ENCODE peak calls at places on chromosomes 7 and 10, in five cellular contexts. One of them, this sample, is unnamed.

GRCh38 chr10:33120275-33120674 is 162.2 kb upstream of the ITGB1 start:
- DNase-seq in non-pigmented ciliary epithelial cell: no peak
- DNase-seq in cardiac muscle cell: no peak
- DNase-seq in cardiac septum: no peak
- DNase-seq in activated naive CD4-positive, alpha-beta T cell treated with anti-CD3 and anti-CD28 coated beads, Interleukin-2, amount 10 ng/mL, durations not matched to agents 7 days and 5 days: no peak
- DNase-seq in this sample: no peak

GRCh38 chr10:79435271-79436065 is 10.0 kb downstream of the ZCCHC24 start:
- DNase-seq in cardiac septum: peak
- DNase-seq in activated naive CD4-positive, alpha-beta T cell treated with anti-CD3 and anti-CD28 coated beads, Interleukin-2, amount 10 ng/mL, durations not matched to agents 7 days and 5 days: no peak
- DNase-seq in cardiac muscle cell: peak
- DNase-seq in non-pigmented ciliary epithelial cell: no peak
- DNase-seq in this sample: no peak

GRCh38 chr7:115851291-115851690 is 179.3 kb downstream of the TFEC start:
- DNase-seq in cardiac septum: no peak
- DNase-seq in cardiac muscle cell: peak
- DNase-seq in activated naive CD4-positive, alpha-beta T cell treated with anti-CD3 and anti-CD28 coated beads, Interleukin-2, amount 10 ng/mL, durations not matched to agents 7 days and 5 days: no peak
- DNase-seq in non-pigmented ciliary epithelial cell: peak
- DNase-seq in this sample: peak

GRCh38 chr7:5552123-5552522 is 128.5 kb upstream of the TNRC18 start:
- DNase-seq in non-pigmented ciliary epithelial cell: no peak
- DNase-seq in cardiac septum: no peak
- DNase-seq in cardiac muscle cell: no peak
- DNase-seq in activated naive CD4-positive, alpha-beta T cell treated with anti-CD3 and anti-CD28 coated beads, Interleukin-2, amount 10 ng/mL, durations not matched to agents 7 days and 5 days: no peak
- DNase-seq in this sample: no peak

GRCh38 chr7:79719216-79719615 is 265.7 kb upstream of the MAGI2 start:
- DNase-seq in activated naive CD4-positive, alpha-beta T cell treated with anti-CD3 and anti-CD28 coated beads, Interleukin-2, amount 10 ng/mL, durations not matched to agents 7 days and 5 days: no peak
- DNase-seq in cardiac septum: no peak
- DNase-seq in non-pigmented ciliary epithelial cell: no peak
- DNase-seq in cardiac muscle cell: no peak
- DNase-seq in this sample: no peak

GRCh38 chr7:80213814-80214213 is 79.2 kb downstream of the GNAI1 start:
- DNase-seq in cardiac septum: no peak
- DNase-seq in activated naive CD4-positive, alpha-beta T cell treated with anti-CD3 and anti-CD28 coated beads, Interleukin-2, amount 10 ng/mL, durations not matched to agents 7 days and 5 days: no peak
- DNase-seq in non-pigmented ciliary epithelial cell: no peak
- DNase-seq in cardiac muscle cell: no peak
- DNase-seq in this sample: no peak

GRCh38 chr10:9545073-9545472 is 1472.6 kb upstream of the CELF2 start:
- DNase-seq in non-pigmented ciliary epithelial cell: no peak
- DNase-seq in activated naive CD4-positive, alpha-beta T cell treated with anti-CD3 and anti-CD28 coated beads, Interleukin-2, amount 10 ng/mL, durations not matched to agents 7 days and 5 days: no peak
- DNase-seq in cardiac muscle cell: no peak
- DNase-seq in cardiac septum: no peak
- DNase-seq in this sample: peak

GRCh38 chr7:77950548-77950947 is 152.0 kb downstream of the PHTF2 start:
- DNase-seq in cardiac muscle cell: no peak
- DNase-seq in activated naive CD4-positive, alpha-beta T cell treated with anti-CD3 and anti-CD28 coated beads, Interleukin-2, amount 10 ng/mL, durations not matched to agents 7 days and 5 days: no peak
- DNase-seq in non-pigmented ciliary epithelial cell: no peak
- DNase-seq in cardiac septum: no peak
- DNase-seq in this sample: no peak

GRCh38 chr7:4875391-4875790 is 8.1 kb downstream of the RADIL start:
- DNase-seq in cardiac muscle cell: no peak
- DNase-seq in activated naive CD4-positive, alpha-beta T cell treated with anti-CD3 and anti-CD28 coated beads, Interleukin-2, amount 10 ng/mL, durations not matched to agents 7 days and 5 days: no peak
- DNase-seq in cardiac septum: peak
- DNase-seq in non-pigmented ciliary epithelial cell: no peak
- DNase-seq in this sample: no peak

GRCh38 chr7:74288034-74288881 is 949 bp upstream of the CLIP2 start:
- DNase-seq in cardiac muscle cell: peak
- DNase-seq in non-pigmented ciliary epithelial cell: no peak
- DNase-seq in activated naive CD4-positive, alpha-beta T cell treated with anti-CD3 and anti-CD28 coated beads, Interleukin-2, amount 10 ng/mL, durations not matched to agents 7 days and 5 days: no peak
- DNase-seq in cardiac septum: no peak
- DNase-seq in this sample: no peak

GRCh38 chr7:110835209-110835608 is 255.7 kb upstream of the LRRN3 start:
- DNase-seq in activated naive CD4-positive, alpha-beta T cell treated with anti-CD3 and anti-CD28 coated beads, Interleukin-2, amount 10 ng/mL, durations not matched to agents 7 days and 5 days: no peak
- DNase-seq in cardiac muscle cell: no peak
- DNase-seq in non-pigmented ciliary epithelial cell: no peak
- DNase-seq in cardiac septum: no peak
- DNase-seq in this sample: no peak

GRCh38 chr10:30820282-30820991 is 190.9 kb upstream of the LYZL2 start:
- DNase-seq in activated naive CD4-positive, alpha-beta T cell treated with anti-CD3 and anti-CD28 coated beads, Interleukin-2, amount 10 ng/mL, durations not matched to agents 7 days and 5 days: no peak
- DNase-seq in cardiac muscle cell: peak
- DNase-seq in cardiac septum: peak
- DNase-seq in non-pigmented ciliary epithelial cell: peak
- DNase-seq in this sample: no peak

GRCh38 chr10:96720422-96721206 is at the start of gene PIK3AP1:
- DNase-seq in cardiac muscle cell: peak
- DNase-seq in activated naive CD4-positive, alpha-beta T cell treated with anti-CD3 and anti-CD28 coated beads, Interleukin-2, amount 10 ng/mL, durations not matched to agents 7 days and 5 days: peak
- DNase-seq in non-pigmented ciliary epithelial cell: no peak
- DNase-seq in cardiac septum: peak
- DNase-seq in this sample: no peak

GRCh38 chr10:20933705-20934104 is 36.6 kb upstream of the NEBL start:
- DNase-seq in non-pigmented ciliary epithelial cell: no peak
- DNase-seq in cardiac septum: no peak
- DNase-seq in activated naive CD4-positive, alpha-beta T cell treated with anti-CD3 and anti-CD28 coated beads, Interleukin-2, amount 10 ng/mL, durations not matched to agents 7 days and 5 days: no peak
- DNase-seq in cardiac muscle cell: no peak
- DNase-seq in this sample: no peak

GRCh38 chr10:23525406-23525805 is 86.5 kb downstream of the OTUD1 start:
- DNase-seq in activated naive CD4-positive, alpha-beta T cell treated with anti-CD3 and anti-CD28 coated beads, Interleukin-2, amount 10 ng/mL, durations not matched to agents 7 days and 5 days: peak
- DNase-seq in cardiac muscle cell: peak
- DNase-seq in non-pigmented ciliary epithelial cell: no peak
- DNase-seq in cardiac septum: no peak
- DNase-seq in this sample: no peak

GRCh38 chr7:18866359-18867036 is 250.9 kb downstream of the TWIST1 start:
- DNase-seq in cardiac septum: no peak
- DNase-seq in cardiac muscle cell: peak
- DNase-seq in activated naive CD4-positive, alpha-beta T cell treated with anti-CD3 and anti-CD28 coated beads, Interleukin-2, amount 10 ng/mL, durations not matched to agents 7 days and 5 days: no peak
- DNase-seq in non-pigmented ciliary epithelial cell: peak
- DNase-seq in this sample: peak

GRCh38 chr7:157587051-157587450 is 250.2 kb downstream of the DNAJB6 start:
- DNase-seq in cardiac septum: no peak
- DNase-seq in activated naive CD4-positive, alpha-beta T cell treated with anti-CD3 and anti-CD28 coated beads, Interleukin-2, amount 10 ng/mL, durations not matched to agents 7 days and 5 days: no peak
- DNase-seq in non-pigmented ciliary epithelial cell: no peak
- DNase-seq in cardiac muscle cell: no peak
- DNase-seq in this sample: no peak

GRCh38 chr10:45809829-45810228 is 37.5 kb downstream of the AGAP4 start:
- DNase-seq in non-pigmented ciliary epithelial cell: no peak
- DNase-seq in activated naive CD4-positive, alpha-beta T cell treated with anti-CD3 and anti-CD28 coated beads, Interleukin-2, amount 10 ng/mL, durations not matched to agents 7 days and 5 days: no peak
- DNase-seq in cardiac muscle cell: peak
- DNase-seq in cardiac septum: no peak
- DNase-seq in this sample: no peak

GRCh38 chr10:96831867-96832720 is at the start of gene LCOR:
- DNase-seq in cardiac septum: peak
- DNase-seq in activated naive CD4-positive, alpha-beta T cell treated with anti-CD3 and anti-CD28 coated beads, Interleukin-2, amount 10 ng/mL, durations not matched to agents 7 days and 5 days: peak
- DNase-seq in non-pigmented ciliary epithelial cell: no peak
- DNase-seq in cardiac muscle cell: peak
- DNase-seq in this sample: peak

GRCh38 chr7:21953766-21954165 is 8.1 kb upstream of the CDCA7L start:
- DNase-seq in non-pigmented ciliary epithelial cell: no peak
- DNase-seq in cardiac septum: no peak
- DNase-seq in activated naive CD4-positive, alpha-beta T cell treated with anti-CD3 and anti-CD28 coated beads, Interleukin-2, amount 10 ng/mL, durations not matched to agents 7 days and 5 days: no peak
- DNase-seq in cardiac muscle cell: no peak
- DNase-seq in this sample: no peak

GRCh38 chr10:24209946-24210491 is 1.1 kb downstream of the KIAA1217 start:
- DNase-seq in cardiac muscle cell: peak
- DNase-seq in non-pigmented ciliary epithelial cell: peak
- DNase-seq in activated naive CD4-positive, alpha-beta T cell treated with anti-CD3 and anti-CD28 coated beads, Interleukin-2, amount 10 ng/mL, durations not matched to agents 7 days and 5 days: no peak
- DNase-seq in cardiac septum: no peak
- DNase-seq in this sample: no peak

GRCh38 chr10:60955957-60956425 is 12.0 kb upstream of the RHOBTB1 start:
- DNase-seq in cardiac muscle cell: peak
- DNase-seq in non-pigmented ciliary epithelial cell: no peak
- DNase-seq in cardiac septum: no peak
- DNase-seq in activated naive CD4-positive, alpha-beta T cell treated with anti-CD3 and anti-CD28 coated beads, Interleukin-2, amount 10 ng/mL, durations not matched to agents 7 days and 5 days: no peak
- DNase-seq in this sample: no peak

GRCh38 chr10:100872034-100872791 is 40.5 kb upstream of the SLF2 start:
- DNase-seq in non-pigmented ciliary epithelial cell: peak
- DNase-seq in cardiac muscle cell: peak
- DNase-seq in cardiac septum: no peak
- DNase-seq in activated naive CD4-positive, alpha-beta T cell treated with anti-CD3 and anti-CD28 coated beads, Interleukin-2, amount 10 ng/mL, durations not matched to agents 7 days and 5 days: peak
- DNase-seq in this sample: no peak